ENCODE peak calls at places on chromosome 18, in eight cellular contexts. W, I, D, N, C, X, T and U are unnamed samples.

GRCh38 chr18:37375181-37375580 is 190.4 kb downstream of the CELF4 start:
- DNase-seq in W (no peak), I (no peak), D (no peak), N (no peak), C (no peak), X (no peak), T (no peak), U (no peak)

GRCh38 chr18:67467188-67467587 is 49.3 kb downstream of the DSEL start:
- DNase-seq in W (no peak), I (no peak), D (no peak), N (no peak), C (no peak), X (no peak), T (no peak), U (peak; percentile 92)

GRCh38 chr18:50967714-50968661 is at the start of gene ELAC1:
- DNase-seq in W (peak; percentile 85), I (peak; percentile 57), D (peak; percentile 66), N (peak; percentile 76), C (peak; percentile 86), X (peak; percentile 61), T (peak; percentile 90), U (peak; percentile 95)

GRCh38 chr18:78826631-78827030 is 153.0 kb upstream of the SALL3 start:
- DNase-seq in W (no peak), I (no peak), D (no peak), N (no peak), C (no peak), X (no peak), T (no peak), U (no peak)

GRCh38 chr18:23209031-23209430 is 73.7 kb downstream of the CABLES1 start:
- DNase-seq in W (no peak), I (no peak), D (no peak), N (no peak), C (no peak), X (no peak), T (no peak), U (no peak)

GRCh38 chr18:22902093-22902492 is 31.0 kb upstream of the RBBP8 start:
- DNase-seq in W (no peak), I (no peak), D (no peak), N (no peak), C (no peak), X (no peak), T (no peak), U (no peak)

GRCh38 chr18:61821748-61822147 is 71.1 kb downstream of the RNF152 start:
- DNase-seq in W (no peak), I (no peak), D (no peak), N (no peak), C (no peak), X (no peak), T (no peak), U (no peak)

GRCh38 chr18:77544792-77545191 is 295.1 kb downstream of the GALR1 start:
- DNase-seq in W (no peak), I (no peak), D (no peak), N (no peak), C (no peak), X (no peak), T (no peak), U (no peak)

GRCh38 chr18:67766930-67767329 is 250.4 kb upstream of the DSEL start:
- DNase-seq in W (no peak), I (no peak), D (peak; percentile 7), N (no peak), C (no peak), X (no peak), T (no peak), U (no peak)

GRCh38 chr18:50729986-50730385 is 89.8 kb downstream of the MRO start:
- DNase-seq in W (no peak), I (no peak), D (no peak), N (no peak), C (no peak), X (no peak), T (no peak), U (no peak)

GRCh38 chr18:26546170-26546874 is 2.0 kb downstream of the KCTD1 start:
- DNase-seq in W (no peak), I (no peak), D (no peak), N (no peak), C (no peak), X (no peak), T (no peak), U (no peak)

GRCh38 chr18:35415511-35416427 is 38.6 kb upstream of the ZNF396 start:
- DNase-seq in W (no peak), I (no peak), D (no peak), N (no peak), C (no peak), X (no peak), T (no peak), U (no peak)

GRCh38 chr18:79223431-79223830 is 154.2 kb downstream of the ATP9B start:
- DNase-seq in W (no peak), I (no peak), D (no peak), N (no peak), C (no peak), X (no peak), T (no peak), U (no peak)

GRCh38 chr18:72811047-72811446 is 56.7 kb downstream of the NETO1 start:
- DNase-seq in W (no peak), I (peak; percentile 95), D (no peak), N (no peak), C (no peak), X (no peak), T (no peak), U (peak; percentile 73)

GRCh38 chr18:57542126-57542525 is 44.4 kb downstream of the FECH start:
- DNase-seq in W (no peak), I (no peak), D (no peak), N (no peak), C (no peak), X (no peak), T (no peak), U (no peak)

GRCh38 chr18:62976227-62976626 is 260.9 kb downstream of the PHLPP1 start:
- DNase-seq in W (no peak), I (no peak), D (no peak), N (no peak), C (no peak), X (no peak), T (no peak), U (no peak)

GRCh38 chr18:50819727-50820378 is at the start of gene MRO:
- DNase-seq in W (peak; percentile 91), I (peak; percentile 33), D (peak; percentile 69), N (peak; percentile 87), C (peak; percentile 87), X (peak; percentile 73), T (peak; percentile 90), U (peak; percentile 90)

GRCh38 chr18:48994044-48994651 is 43.4 kb upstream of the SMAD7 start:
- DNase-seq in W (no peak), I (no peak), D (no peak), N (no peak), C (no peak), X (no peak), T (peak; percentile 56), U (peak; percentile 47)

GRCh38 chr18:52334896-52335295 is 5.1 kb upstream of the DCC start:
- DNase-seq in W (no peak), I (no peak), D (no peak), N (no peak), C (no peak), X (no peak), T (no peak), U (no peak)

GRCh38 chr18:8705280-8705940 is at the start of gene MTCL1:
- DNase-seq in W (peak; percentile 72), I (peak; percentile 81), D (peak; percentile 51), N (peak; percentile 39), C (peak; percentile 55), X (peak; percentile 37), T (peak; percentile 62), U (peak; percentile 82)

GRCh38 chr18:27785815-27786537 is 391.0 kb downstream of the CDH2 start:
- DNase-seq in W (no peak), I (peak; percentile 99), D (no peak), N (no peak), C (peak; percentile 11), X (no peak), T (no peak), U (peak; percentile 88)

GRCh38 chr18:49520661-49521145 is 33.7 kb upstream of the C18orf32 start:
- DNase-seq in W (peak; percentile 2), I (peak; percentile 43), D (no peak), N (no peak), C (no peak), X (no peak), T (no peak), U (peak; percentile 68)

GRCh38 chr18:269480-270090 is 1.7 kb upstream of the THOC1 start:
- DNase-seq in W (no peak), I (no peak), D (no peak), N (no peak), C (peak; percentile 36), X (no peak), T (no peak), U (no peak)

GRCh38 chr18:41624461-41624860 is 330.6 kb upstream of the PIK3C3 start:
- DNase-seq in W (no peak), I (no peak), D (no peak), N (no peak), C (no peak), X (no peak), T (no peak), U (no peak)

GRCh38 chr18:78017869-78018268 is 768.2 kb downstream of the GALR1 start:
- DNase-seq in W (no peak), I (no peak), D (no peak), N (no peak), C (no peak), X (no peak), T (no peak), U (no peak)

GRCh38 chr18:48913201-48913600 is 37.6 kb downstream of the SMAD7 start:
- DNase-seq in W (peak; percentile 85), I (no peak), D (no peak), N (no peak), C (no peak), X (no peak), T (no peak), U (peak; percentile 36)

GRCh38 chr18:10020176-10020575 is 106.4 kb downstream of the VAPA start:
- DNase-seq in W (no peak), I (peak; percentile 98), D (no peak), N (no peak), C (no peak), X (no peak), T (no peak), U (peak; percentile 98)

GRCh38 chr18:48546411-48546810 is 7.6 kb downstream of the CTIF start:
- DNase-seq in W (peak; percentile 1), I (no peak), D (no peak), N (no peak), C (no peak), X (no peak), T (no peak), U (no peak)